ENCODE peak calls at places on chromosomes 11 and 22, in seven cellular contexts. K is HEK293T; S is ELF-1; X is stimulated activated CD4-positive, alpha-beta T cell treated with anti-CD3 and anti-CD28 coated beads, Interleukin-1b, Interleukin-23, amount 100 ng/mL, for 24 hours; L is GM06990; Z is HuH-7.5; R is C1 segment of cervical spinal cord. C is an unnamed sample.

GRCh38 chr11:69215784-69216415 is 60.2 kb downstream of the SMIM38 start:
- DNase-seq in K (no peak), L (no peak), S (no peak), Z (no peak), R (no peak), X (no peak), C (no peak)

GRCh38 chr22:27554106-27554814 is 247.3 kb downstream of the MN1 start:
- DNase-seq in K (peak; percentile 40), R (no peak), L (no peak), S (no peak), Z (no peak), X (no peak), C (no peak)

GRCh38 chr11:64237484-64237951 is 3.1 kb downstream of the VEGFB start:
- DNase-seq in S (no peak), Z (no peak), R (no peak), L (peak; percentile 13), K (no peak), X (no peak), C (no peak)

GRCh38 chr11:73988227-73988626 is 5.6 kb upstream of the UCP2 start:
- DNase-seq in K (no peak), S (no peak), Z (no peak), X (no peak), R (no peak), L (no peak), C (no peak)

GRCh38 chr11:123371506-123372297 is 58.4 kb upstream of the GRAMD1B start:
- DNase-seq in R (no peak), L (no peak), Z (no peak), K (no peak), X (no peak), S (no peak), C (no peak)

GRCh38 chr11:66183581-66184048 is 84.8 kb upstream of the RAB1B start:
- DNase-seq in L (no peak), Z (no peak), K (no peak), R (no peak), X (no peak), S (peak; percentile 10), C (peak; percentile 53)

GRCh38 chr11:117910525-117910924 is 18.7 kb downstream of the TMPRSS13 start:
- DNase-seq in L (no peak), Z (no peak), S (no peak), X (no peak), R (no peak), K (no peak), C (no peak)

GRCh38 chr22:31253949-31254348 is 38.3 kb downstream of the PIK3IP1 start:
- DNase-seq in K (no peak), Z (no peak), L (no peak), R (no peak), S (peak; percentile 97), X (no peak), C (no peak)

GRCh38 chr22:50247748-50248147 is 2.9 kb upstream of the TUBGCP6 start:
- DNase-seq in K (no peak), L (peak; percentile 71), R (no peak), S (peak; percentile 87), Z (no peak), X (no peak), C (peak; percentile 58)

GRCh38 chr22:35540600-35541253 is at the start of gene RASD2:
- DNase-seq in K (peak; percentile 61), Z (peak; percentile 54), X (no peak), R (no peak), L (no peak), S (no peak), C (peak; percentile 27)

GRCh38 chr22:31140746-31141145 is 438 bp upstream of the PLA2G3 start:
- DNase-seq in R (no peak), S (no peak), X (no peak), L (no peak), Z (no peak), K (no peak), C (no peak)

GRCh38 chr22:29394931-29395581 is 6.7 kb upstream of the AP1B1 start:
- DNase-seq in K (peak; percentile 86), R (peak; percentile 24), Z (peak; percentile 84), X (peak; percentile 33), S (peak; percentile 87), L (peak; percentile 28), C (peak; percentile 56)

GRCh38 chr11:71101046-71101445 is 151.3 kb downstream of the SHANK2 start:
- DNase-seq in K (no peak), L (no peak), S (no peak), X (no peak), R (no peak), Z (no peak), C (no peak)

GRCh38 chr11:14183973-14184372 is 175.0 kb downstream of the RRAS2 start:
- DNase-seq in L (no peak), S (no peak), X (no peak), Z (no peak), K (no peak), R (no peak), C (no peak)

GRCh38 chr11:69444381-69445130 is 36.9 kb upstream of the LINC01488 start:
- DNase-seq in Z (no peak), L (no peak), X (no peak), S (peak; percentile 88), K (no peak), R (no peak), C (no peak)

GRCh38 chr11:104127828-104128227 is 36.1 kb downstream of the PDGFD start:
- DNase-seq in R (no peak), Z (no peak), S (no peak), L (no peak), K (no peak), X (no peak), C (no peak)

GRCh38 chr22:23692598-23693291 is 1.9 kb downstream of the RGL4 start:
- DNase-seq in K (no peak), Z (no peak), L (no peak), R (no peak), S (peak; percentile 28), X (no peak), C (no peak)

GRCh38 chr11:107591098-107591445 is at the start of gene ELMOD1:
- DNase-seq in K (peak; percentile 84), S (peak; percentile 66), X (no peak), L (peak; percentile 18), R (no peak), Z (peak; percentile 41), C (peak; percentile 16)

GRCh38 chr11:120324932-120325810 is at the start of gene TLCD5:
- DNase-seq in X (no peak), K (peak; percentile 77), Z (peak; percentile 29), R (no peak), L (peak; percentile 81), S (peak; percentile 85), C (peak; percentile 20)

GRCh38 chr22:49738566-49738965 is 89.1 kb downstream of the BRD1 start:
- DNase-seq in S (no peak), Z (no peak), L (no peak), K (no peak), X (no peak), R (no peak), C (no peak)

GRCh38 chr22:24138649-24139420 is 42.5 kb upstream of the SUSD2 start:
- DNase-seq in S (no peak), K (no peak), Z (no peak), L (no peak), R (no peak), X (no peak), C (no peak)

GRCh38 chr11:108973402-108974119 is 308.7 kb downstream of the DDX10 start:
- DNase-seq in K (no peak), S (no peak), L (no peak), R (no peak), Z (no peak), X (no peak), C (no peak)

GRCh38 chr22:19615867-19616581 is 91.8 kb upstream of the CLDN5 start:
- DNase-seq in K (no peak), X (no peak), Z (no peak), S (no peak), R (no peak), L (no peak), C (no peak)

GRCh38 chr11:22407899-22408298 is 69.7 kb downstream of the SLC17A6 start:
- DNase-seq in L (no peak), X (no peak), K (no peak), S (no peak), R (no peak), Z (no peak), C (no peak)

GRCh38 chr11:16876840-16877239 is 137.4 kb downstream of the PLEKHA7 start:
- DNase-seq in K (no peak), S (no peak), Z (no peak), R (no peak), L (no peak), X (no peak), C (no peak)

GRCh38 chr11:77710358-77710757 is 72.8 kb upstream of the CLNS1A start:
- DNase-seq in S (no peak), X (no peak), L (no peak), Z (no peak), R (no peak), K (no peak), C (no peak)

GRCh38 chr11:12853652-12854296 is 155.3 kb upstream of the RASSF10 start:
- DNase-seq in S (no peak), L (no peak), R (no peak), X (no peak), Z (no peak), K (no peak), C (no peak)

GRCh38 chr22:46587492-46588278 is 32.5 kb upstream of the GRAMD4 start:
- DNase-seq in L (peak; percentile 89), R (no peak), S (no peak), Z (no peak), K (no peak), X (no peak), C (peak; percentile 6)

GRCh38 chr22:37803195-37803635 is 4.5 kb upstream of the GCAT start:
- DNase-seq in Z (no peak), S (peak; percentile 41), R (no peak), L (no peak), K (no peak), X (no peak), C (no peak)

GRCh38 chr11:93577291-93577690 is 34.1 kb upstream of the SMCO4 start:
- DNase-seq in X (no peak), L (no peak), K (no peak), S (no peak), Z (no peak), R (no peak), C (no peak)

GRCh38 chr11:36023922-36024321 is 80.1 kb downstream of the LDLRAD3 start:
- DNase-seq in R (no peak), Z (no peak), L (no peak), K (no peak), S (no peak), X (no peak), C (no peak)

GRCh38 chr11:12724301-12725046 is 50.3 kb downstream of the TEAD1 start:
- DNase-seq in S (peak; percentile 93), L (no peak), K (peak; percentile 52), Z (no peak), X (no peak), R (no peak), C (no peak)

GRCh38 chr11:121145826-121146225 is 44.8 kb downstream of the TECTA start:
- DNase-seq in S (no peak), Z (no peak), L (no peak), R (no peak), X (no peak), K (no peak), C (no peak)

GRCh38 chr11:69948256-69949141 is 129.3 kb upstream of the FGF3 start:
- DNase-seq in R (no peak), L (no peak), Z (no peak), K (no peak), X (no peak), S (peak; percentile 73), C (no peak)

GRCh38 chr22:42991010-42991651 is 23.8 kb downstream of the PACSIN2 start:
- DNase-seq in L (no peak), Z (no peak), R (no peak), K (no peak), S (peak; percentile 38), X (no peak), C (no peak)

GRCh38 chr11:122706689-122707088 is 51.2 kb downstream of the UBASH3B start:
- DNase-seq in Z (no peak), K (no peak), R (no peak), L (no peak), X (no peak), S (no peak), C (no peak)

GRCh38 chr22:48678171-48679135 is 1149.2 kb downstream of the BRD1 start:
- DNase-seq in L (no peak), R (no peak), X (no peak), S (no peak), Z (no peak), K (no peak), C (no peak)

GRCh38 chr11:19849947-19850593 is 137.4 kb downstream of the NAV2 start:
- DNase-seq in X (no peak), S (no peak), K (no peak), Z (no peak), L (no peak), R (no peak), C (no peak)